ENCODE peak calls at places on chromosome 22, in four cellular contexts. A is GM12878, O is HepG2, T is NT2/D1. U is an unnamed sample.

GRCh38 chr22:37377927-37378326 is 49.4 kb downstream of the ELFN2 start:
- DNase-seq in T (no peak), A (no peak), O (no peak), U (no peak)

GRCh38 chr22:28229566-28230483 is 310.8 kb upstream of the PITPNB start:
- DNase-seq in T (no peak), A (no peak), O (no peak), U (no peak)

GRCh38 chr22:28710889-28711285 is 30.7 kb downstream of the CHEK2 start:
- DNase-seq in A (no peak), T (no peak), O (no peak), U (no peak)

GRCh38 chr22:31491218-31491962 is 1.7 kb upstream of the EIF4ENIF1 start:
- DNase-seq in T (no peak), O (no peak), A (no peak), U (no peak)

GRCh38 chr22:20080776-20081654 is 974 bp downstream of the DGCR8 start:
- DNase-seq in A (no peak), T (peak), O (peak), U (peak)

GRCh38 chr22:20494978-20495860 is at the start of gene KLHL22:
- DNase-seq in T (no peak), O (peak), A (no peak), U (peak)

GRCh38 chr22:36086629-36087254 is 58.1 kb upstream of the RBFOX2 start:
- DNase-seq in O (no peak), A (no peak), T (no peak), U (no peak)

GRCh38 chr22:36239401-36240171 is at the start of gene APOL2:
- DNase-seq in O (peak), A (peak), T (peak), U (peak)

GRCh38 chr22:24548812-24549211 is 6.1 kb downstream of the GUCD1 start:
- DNase-seq in A (no peak), T (no peak), O (no peak), U (no peak)

GRCh38 chr22:23044570-23044969 is 25.7 kb upstream of the GNAZ start:
- DNase-seq in A (no peak), O (no peak), T (no peak), U (no peak)

GRCh38 chr22:48105254-48105653 is 1342.8 kb downstream of the TBC1D22A start:
- DNase-seq in A (no peak), O (no peak), T (no peak), U (no peak)

GRCh38 chr22:34917239-34917638 is 148.7 kb upstream of the ISX start:
- DNase-seq in A (no peak), O (no peak), T (no peak), U (no peak)

GRCh38 chr22:38338772-38339379 is 21.6 kb upstream of the CSNK1E start:
- DNase-seq in T (no peak), A (no peak), O (no peak), U (no peak)

GRCh38 chr22:48869788-48870187 is 957.9 kb downstream of the BRD1 start:
- DNase-seq in T (no peak), A (no peak), O (no peak), U (no peak)

GRCh38 chr22:42969348-42969975 is 45.5 kb downstream of the PACSIN2 start:
- DNase-seq in T (no peak), O (no peak), A (no peak), U (no peak)

GRCh38 chr22:17734197-17734596 is 40.1 kb downstream of the BID start:
- DNase-seq in T (no peak), A (peak), O (no peak), U (no peak)

GRCh38 chr22:35589071-35589735 is 27.9 kb downstream of the MB start:
- DNase-seq in O (no peak), A (no peak), T (no peak), U (no peak)

GRCh38 chr22:29205598-29206371 is at the start of gene EMID1:
- DNase-seq in O (no peak), T (no peak), A (no peak), U (peak)

GRCh38 chr22:35970601-35971417 is 57.8 kb downstream of the RBFOX2 start:
- DNase-seq in T (no peak), A (no peak), O (no peak), U (no peak)

GRCh38 chr22:19516378-19517170 is 7.6 kb downstream of the CLDN5 start:
- DNase-seq in T (no peak), O (no peak), A (no peak), U (no peak)

GRCh38 chr22:40955516-40955915 is 4.3 kb downstream of the RBX1 start:
- DNase-seq in O (no peak), A (no peak), T (no peak), U (no peak)
- TF ChIP-seq SUZ12 in O (no peak), A (no peak), T (no peak), U (no peak)

GRCh38 chr22:26453812-26454500 is 24.9 kb downstream of the ASPHD2 start:
- DNase-seq in A (no peak), T (no peak), O (no peak), U (no peak)

GRCh38 chr22:26461188-26461810 is 22.3 kb downstream of the HPS4 start:
- DNase-seq in O (peak), A (no peak), T (peak), U (peak)

GRCh38 chr22:26462051-26462450 is 21.5 kb downstream of the HPS4 start:
- DNase-seq in A (no peak), T (no peak), O (no peak), U (no peak)

GRCh38 chr22:26460202-26460601 is 23.4 kb downstream of the HPS4 start:
- DNase-seq in A (no peak), T (no peak), O (no peak), U (no peak)

DNA sequence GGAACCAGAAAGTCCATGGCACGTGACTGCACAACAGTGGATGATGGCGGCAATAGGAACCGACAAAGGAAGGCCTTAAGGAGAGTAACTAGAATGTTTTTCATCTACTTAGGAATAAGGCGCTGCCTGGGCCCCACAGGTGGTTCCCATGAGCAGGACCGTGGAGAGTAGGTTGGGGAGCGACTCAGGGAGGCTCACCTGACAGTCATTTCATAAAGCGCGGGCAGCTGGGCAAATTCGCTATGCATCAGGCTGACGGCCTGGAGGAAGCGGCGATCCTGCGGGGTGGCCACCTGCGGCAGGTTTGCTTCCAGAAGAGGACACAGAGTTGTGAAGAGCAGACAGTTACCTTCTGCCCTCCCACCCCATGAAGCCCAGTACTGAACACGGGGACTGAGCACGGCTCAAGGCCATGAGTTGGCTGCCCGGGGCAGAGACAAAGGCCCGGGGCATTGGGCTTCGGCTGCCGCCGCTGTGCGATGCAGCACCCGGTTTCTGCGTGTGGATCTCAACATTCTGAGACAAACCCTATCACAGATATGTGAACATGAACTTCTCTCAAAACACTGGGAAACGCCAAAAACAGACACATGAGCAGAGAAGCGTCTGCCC is 25.8 kb downstream of the HPS4 start:
- DNase-seq in A (no peak), O (no peak), T (no peak), U (no peak)
- TF ChIP-seq SUZ12 in A (no peak), O (no peak), T (no peak), U (no peak)

DNA sequence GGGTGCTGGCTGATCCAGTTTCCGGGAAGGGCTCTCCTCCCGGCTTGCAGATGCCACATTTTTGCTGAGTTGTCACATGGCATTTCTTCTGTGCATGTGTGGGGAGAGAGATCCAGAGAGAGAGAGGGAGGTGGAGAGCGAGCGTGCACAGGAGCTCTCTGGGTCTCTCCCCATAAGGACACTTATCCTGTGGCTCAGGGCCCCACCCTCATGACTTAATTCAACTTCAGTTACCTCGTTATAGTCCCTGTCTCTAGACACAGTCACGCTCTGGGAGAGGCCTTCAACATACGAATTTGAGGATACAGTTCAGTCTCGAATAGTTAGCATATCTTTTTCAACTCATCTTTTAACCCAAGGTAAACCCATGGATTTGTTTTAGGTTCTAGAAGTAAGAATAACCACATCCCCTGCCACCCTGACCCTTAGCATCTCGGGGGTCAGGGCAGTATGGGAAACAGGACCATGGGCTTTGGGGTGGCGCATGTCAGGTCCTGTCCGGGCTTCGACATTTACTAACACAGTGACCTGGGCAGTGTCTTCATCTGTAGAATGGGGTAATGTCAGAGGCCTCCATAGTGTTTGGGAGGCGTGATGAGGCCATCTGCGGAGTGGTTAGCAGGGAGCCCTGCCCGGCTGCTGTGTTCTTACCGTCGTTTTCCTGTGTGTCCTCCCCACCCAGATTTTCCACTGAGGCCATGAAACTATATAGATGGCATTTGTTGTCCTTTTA is 46.9 kb downstream of the TBC1D22A start:
- DNase-seq in A (no peak), O (no peak), T (no peak), U (no peak)
- TF ChIP-seq SUZ12 in A (no peak), O (no peak), T (no peak), U (no peak)

GRCh38 chr22:41800348-41801146 is at the start of gene CCDC134:
- DNase-seq in A (peak), T (peak), O (peak), U (peak)
- TF ChIP-seq SUZ12 in A (no peak), T (no peak), O (no peak), U (no peak)

GRCh38 chr22:30315962-30316576 is 10.7 kb downstream of the TBC1D10A start:
- DNase-seq in O (no peak), T (no peak), A (no peak), U (no peak)

GRCh38 chr22:30312053-30312452 is 14.7 kb downstream of the TBC1D10A start:
- DNase-seq in T (no peak), O (no peak), A (no peak), U (no peak)

GRCh38 chr22:30313527-30314385 is 13.0 kb downstream of the TBC1D10A start:
- DNase-seq in O (no peak), T (no peak), A (no peak), U (no peak)

GRCh38 chr22:30317778-30318177 is 9.0 kb downstream of the TBC1D10A start:
- DNase-seq in T (no peak), O (no peak), A (no peak), U (no peak)

DNA sequence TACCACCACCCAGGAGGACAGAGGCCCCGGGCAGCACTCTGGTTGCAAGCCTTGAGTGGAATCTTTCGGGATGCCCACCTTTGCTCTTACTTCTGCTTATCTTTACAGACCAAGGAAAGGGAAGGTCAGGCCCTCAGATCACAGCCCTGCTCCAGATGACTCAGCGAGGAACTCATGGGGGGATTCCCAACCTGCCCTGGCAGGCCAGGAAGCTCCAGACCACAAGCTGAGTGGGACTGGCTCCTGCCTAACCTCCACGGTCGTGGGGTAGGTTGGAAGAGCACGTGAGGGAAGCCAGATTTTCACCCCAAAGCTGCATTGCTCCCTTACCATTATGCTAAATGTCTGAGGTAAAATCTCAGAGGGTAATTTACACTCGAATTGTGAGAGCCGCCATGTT is 11.8 kb downstream of the TBC1D10A start:
- DNase-seq in A (peak), O (no peak), T (no peak), U (no peak)
- TF ChIP-seq SUZ12 in A (no peak), O (no peak), T (no peak), U (no peak)

GRCh38 chr22:32919629-32920028 is 118.1 kb downstream of the TIMP3 start:
- DNase-seq in O (no peak), T (no peak), A (no peak), U (no peak)

GRCh38 chr22:32916025-32916424 is 114.5 kb downstream of the TIMP3 start:
- DNase-seq in A (no peak), O (no peak), T (no peak), U (no peak)

GRCh38 chr22:32920032-32920628 is 118.6 kb downstream of the TIMP3 start:
- DNase-seq in A (no peak), T (no peak), O (no peak), U (no peak)

GRCh38 chr22:32918741-32919140 is 117.2 kb downstream of the TIMP3 start:
- DNase-seq in T (no peak), A (no peak), O (no peak), U (no peak)

GRCh38 chr22:32917577-32918375 is 116.3 kb downstream of the TIMP3 start:
- DNase-seq in O (no peak), A (no peak), T (no peak), U (no peak)
- TF ChIP-seq SUZ12 in O (no peak), A (no peak), T (no peak), U (no peak)

GRCh38 chr22:50104149-50104548 is 14.3 kb downstream of the MOV10L1 start:
- DNase-seq in T (no peak), A (no peak), O (no peak), U (peak)
- TF ChIP-seq SUZ12 in T (no peak), A (no peak), O (no peak), U (no peak)

GRCh38 chr22:39593061-39593930 is 22.7 kb downstream of the CACNA1I start:
- DNase-seq in T (no peak), A (no peak), O (no peak), U (no peak)
- TF ChIP-seq SUZ12 in T (no peak), A (no peak), O (no peak), U (no peak)

GRCh38 chr22:44147821-44148574 is 32.7 kb upstream of the PARVG start:
- DNase-seq in O (no peak), T (peak), A (no peak), U (no peak)
- TF ChIP-seq SUZ12 in O (no peak), T (no peak), A (no peak), U (no peak)

GRCh38 chr22:45844949-45845613 is 131.9 kb downstream of the WNT7B start:
- DNase-seq in O (no peak), A (no peak), T (peak), U (no peak)
- TF ChIP-seq SUZ12 in O (no peak), A (no peak), T (no peak), U (no peak)

U was measured in HEK293T.